ENCODE peak calls at places on chromosomes 11 and 22, in eight cellular contexts. W is transverse colon; V is naive thymus-derived CD4-positive, alpha-beta T cell; M is IMR-90; E is right lobe of liver; J is tibial artery; A is trophoblast cell; L is CD4-positive, CD25-positive, alpha-beta regulatory T cell. C is an unnamed sample.

GRCh38 chr11:130894322-130895025 is 21.8 kb downstream of the SNX19 start:
- DNase-seq in W (peak; percentile 74), V (peak; percentile 48), M (peak; percentile 77), E (peak; percentile 65), J (peak; percentile 86), A (peak; percentile 37), L (peak; percentile 44), C (peak; percentile 70)

GRCh38 chr11:56782167-56782847 is 33.8 kb upstream of the OR9G4 start:
- DNase-seq in W (no peak), V (no peak), M (no peak), E (no peak), J (no peak), A (no peak), L (no peak), C (no peak)

GRCh38 chr11:131737357-131737756 is 366.9 kb downstream of the NTM start:
- DNase-seq in W (no peak), V (no peak), M (no peak), E (no peak), J (no peak), A (no peak), L (no peak), C (no peak)

GRCh38 chr11:69102732-69103615 is 52.8 kb upstream of the SMIM38 start:
- DNase-seq in W (no peak), V (no peak), M (no peak), E (no peak), J (no peak), A (no peak), L (no peak), C (no peak)

GRCh38 chr11:118415739-118416068 is 14.3 kb downstream of the ATP5MG start:
- DNase-seq in W (peak; percentile 40), V (no peak), M (peak; percentile 98), E (no peak), J (no peak), A (peak; percentile 82), L (no peak), C (no peak)

GRCh38 chr22:28180804-28181203 is 261.7 kb upstream of the PITPNB start:
- DNase-seq in W (no peak), V (no peak), M (no peak), E (no peak), J (no peak), A (no peak), L (no peak), C (no peak)

GRCh38 chr11:64419818-64420485 is 61.0 kb downstream of the RPS6KA4 start:
- DNase-seq in W (no peak), V (no peak), M (no peak), E (no peak), J (peak; percentile 89), A (peak; percentile 95), L (no peak), C (no peak)

GRCh38 chr11:111745719-111746504 is 20.3 kb downstream of the PPP2R1B start:
- DNase-seq in W (no peak), V (no peak), M (peak; percentile 75), E (no peak), J (no peak), A (no peak), L (no peak), C (no peak)

GRCh38 chr11:129750343-129751292 is 65.0 kb upstream of the TMEM45B start:
- DNase-seq in W (peak; percentile 81), V (peak; percentile 84), M (peak; percentile 67), E (peak; percentile 80), J (peak; percentile 75), A (peak; percentile 70), L (peak; percentile 57), C (peak; percentile 89)
- H3K4me3 ChIP-seq in W (peak overlapping the region; percentile 13), V (peak overlapping the region; percentile 51), M (no peak overlapping the region), E (peak overlapping the region; percentile 9), J (peak overlapping the region; percentile 41), A (no peak overlapping the region), L (no peak overlapping the region), C (no peak overlapping the region)

GRCh38 chr22:44865193-44866057 is 113.0 kb downstream of the ARHGAP8 start:
- DNase-seq in W (no peak), V (no peak), M (no peak), E (no peak), J (no peak), A (no peak), L (no peak), C (peak; percentile 38)
- H3K27ac ChIP-seq in W (no peak overlapping the region), V (no peak overlapping the region), M (no peak overlapping the region), E (no peak overlapping the region), J (no peak overlapping the region), A (no peak overlapping the region), L (no peak overlapping the region), C (no peak overlapping the region)

GRCh38 chr11:122157540-122158173 is 41.6 kb upstream of the BLID start:
- DNase-seq in W (no peak), V (no peak), M (no peak), E (no peak), J (no peak), A (no peak), L (no peak), C (no peak)
- H3K4me3 ChIP-seq in W (peak overlapping the region; percentile 19), V (no peak overlapping the region), M (peak overlapping the region; percentile 12), E (no peak overlapping the region), J (peak overlapping the region; percentile 47), A (no peak overlapping the region), L (peak overlapping the region; percentile 47), C (peak overlapping the region; percentile 12)

GRCh38 chr22:37349043-37349814 is 66.9 kb downstream of the CYTH4 start:
- DNase-seq in W (no peak), V (no peak), M (no peak), E (no peak), J (no peak), A (no peak), L (no peak), C (no peak)

GRCh38 chr22:37354271-37355069 is 72.2 kb downstream of the CYTH4 start:
- DNase-seq in W (no peak), V (no peak), M (no peak), E (no peak), J (no peak), A (peak; percentile 97), L (no peak), C (no peak)

GRCh38 chr22:37352481-37352880 is 70.2 kb downstream of the CYTH4 start:
- DNase-seq in W (no peak), V (no peak), M (no peak), E (no peak), J (no peak), A (no peak), L (no peak), C (no peak)

GRCh38 chr22:37353839-37354238 is 71.5 kb downstream of the CYTH4 start:
- DNase-seq in W (no peak), V (no peak), M (no peak), E (no peak), J (no peak), A (peak; percentile 56), L (no peak), C (no peak)

GRCh38 chr22:37351268-37351667 is 69.0 kb downstream of the CYTH4 start:
- DNase-seq in W (no peak), V (no peak), M (no peak), E (no peak), J (no peak), A (no peak), L (no peak), C (no peak)
- H3K27ac ChIP-seq in W (no peak overlapping the region), V (no peak overlapping the region), M (no peak overlapping the region), E (no peak overlapping the region), J (no peak overlapping the region), A (no peak overlapping the region), L (no peak overlapping the region), C (no peak overlapping the region)

GRCh38 chr22:19357270-19358105 is 66.0 kb upstream of the CLTCL1 start:
- DNase-seq in W (no peak), V (no peak), M (peak; percentile 84), E (no peak), J (no peak), A (peak; percentile 7), L (no peak), C (no peak)

GRCh38 chr22:19356708-19357269 is 65.3 kb upstream of the CLTCL1 start:
- DNase-seq in W (no peak), V (no peak), M (no peak), E (no peak), J (no peak), A (no peak), L (no peak), C (peak; percentile 27)

GRCh38 chr22:19353363-19354131 is 62.0 kb upstream of the CLTCL1 start:
- DNase-seq in W (no peak), V (no peak), M (no peak), E (no peak), J (no peak), A (no peak), L (no peak), C (no peak)

GRCh38 chr22:19354201-19354600 is 62.7 kb upstream of the CLTCL1 start:
- DNase-seq in W (no peak), V (no peak), M (no peak), E (no peak), J (no peak), A (no peak), L (no peak), C (peak; percentile 15)

GRCh38 chr22:19355413-19356157 is 64.1 kb upstream of the CLTCL1 start:
- DNase-seq in W (no peak), V (no peak), M (no peak), E (no peak), J (no peak), A (no peak), L (no peak), C (no peak)
- H3K4me3 ChIP-seq in W (no peak overlapping the region), V (no peak overlapping the region), M (no peak overlapping the region), E (no peak overlapping the region), J (no peak overlapping the region), A (no peak overlapping the region), L (no peak overlapping the region), C (no peak overlapping the region)

C was measured in Peyer's patch.